ENCODE peak calls at places on chromosomes 16 and 17, in nine cellular contexts. C is HFFc6; D is endodermal cell; M is effector memory CD4-positive, alpha-beta T cell; X is SW 1271; Z is anterior cingulate cortex; N is skeletal muscle cell; I is heart right ventricle; T is AG04450. P is an unnamed sample.

GRCh38 chr17:34725740-34726139 is 146.4 kb downstream of the TMEM132E start:
- DNase-seq in X (no peak), C (no peak), T (no peak), D (peak; percentile 19), I (no peak), M (no peak), Z (no peak), N (no peak), P (no peak)

GRCh38 chr17:29565643-29566472 is 979 bp downstream of the ABHD15 start:
- DNase-seq in T (no peak), X (no peak), Z (no peak), D (peak; percentile 93), N (no peak), I (peak; percentile 42), M (peak; percentile 40), C (no peak), P (no peak)

GRCh38 chr17:44210342-44211192 is 8.9 kb downstream of the UBTF start:
- DNase-seq in N (peak; percentile 56), D (peak; percentile 99), M (peak; percentile 85), I (peak; percentile 91), X (no peak), T (peak; percentile 71), Z (peak; percentile 80), C (peak; percentile 38), P (peak; percentile 71)

GRCh38 chr17:72176516-72176851 is 55.7 kb downstream of the SOX9 start:
- DNase-seq in T (no peak), I (no peak), X (no peak), Z (no peak), M (no peak), N (no peak), D (no peak), C (no peak), P (no peak)

GRCh38 chr16:69057400-69058378 is 47.8 kb upstream of the HAS3 start:
- DNase-seq in X (no peak), Z (no peak), T (no peak), D (no peak), N (peak; percentile 83), C (peak; percentile 87), I (no peak), M (no peak), P (no peak)

GRCh38 chr17:7058831-7059447 is 15.0 kb upstream of the SLC16A11 start:
- DNase-seq in N (no peak), Z (no peak), D (no peak), T (no peak), M (no peak), X (no peak), C (no peak), I (no peak), P (no peak)

GRCh38 chr17:44279586-44280344 is 11.8 kb upstream of the SLC4A1 start:
- DNase-seq in I (peak; percentile 76), T (peak; percentile 27), C (peak; percentile 51), D (peak; percentile 94), Z (no peak), M (no peak), X (no peak), N (peak; percentile 48), P (no peak)

GRCh38 chr17:48577946-48578615 is at the start of gene HOXB4:
- DNase-seq in D (peak; percentile 94), I (peak; percentile 52), C (no peak), T (no peak), M (peak; percentile 73), Z (no peak), N (no peak), X (no peak), P (no peak)

GRCh38 chr17:59706900-59707181 is 389 bp downstream of the PTRH2 start:
- DNase-seq in M (no peak), I (no peak), D (no peak), T (no peak), N (no peak), Z (no peak), C (no peak), X (no peak), P (no peak)

GRCh38 chr16:14364386-14365199 is 265.5 kb downstream of the PARN start:
- DNase-seq in D (no peak), X (no peak), I (no peak), M (no peak), Z (no peak), T (peak; percentile 36), N (peak; percentile 52), C (peak; percentile 75), P (no peak)

GRCh38 chr16:14324581-14324980 is 253.5 kb downstream of the MRTFB start:
- DNase-seq in C (peak; percentile 35), N (no peak), T (no peak), I (no peak), D (no peak), Z (no peak), M (no peak), X (no peak), P (no peak)

P was measured in hypothalamus.